ENCODE peak calls at places on chromosome 9, in seven cellular contexts. One of them, this sample, is unnamed.

GRCh38 chr9:134957165-134957944 is 39.6 kb upstream of the FCN1 start:
- DNase-seq in A549: no peak
- DNase-seq in PC-9: no peak
- DNase-seq in epithelial cell of proximal tubule: no peak
- DNase-seq in heart right ventricle: no peak
- DNase-seq in CD8-positive, alpha-beta T cell: no peak
- DNase-seq in H9: no peak
- DNase-seq in this sample: no peak

GRCh38 chr9:19336166-19336565 is 43.9 kb downstream of the RPS6 start:
- DNase-seq in epithelial cell of proximal tubule: no peak
- DNase-seq in H9: no peak
- DNase-seq in PC-9: no peak
- DNase-seq in A549: no peak
- DNase-seq in heart right ventricle: no peak
- DNase-seq in CD8-positive, alpha-beta T cell: no peak
- DNase-seq in this sample: no peak

GRCh38 chr9:37676411-37676830 is 25.7 kb downstream of the FRMPD1 start:
- DNase-seq in heart right ventricle: no peak
- DNase-seq in A549: no peak
- DNase-seq in PC-9: no peak
- DNase-seq in epithelial cell of proximal tubule: no peak
- DNase-seq in CD8-positive, alpha-beta T cell: no peak
- DNase-seq in H9: no peak
- DNase-seq in this sample: no peak

GRCh38 chr9:136095495-136096058 is 488 bp upstream of the NACC2 start:
- DNase-seq in PC-9: peak; percentile 23
- DNase-seq in CD8-positive, alpha-beta T cell: no peak
- DNase-seq in A549: no peak
- DNase-seq in epithelial cell of proximal tubule: no peak
- DNase-seq in H9: no peak
- DNase-seq in heart right ventricle: no peak
- DNase-seq in this sample: peak; percentile 33

GRCh38 chr9:119273984-119274665 is 95.1 kb downstream of the BRINP1 start:
- DNase-seq in PC-9: no peak
- DNase-seq in H9: no peak
- DNase-seq in heart right ventricle: no peak
- DNase-seq in A549: no peak
- DNase-seq in CD8-positive, alpha-beta T cell: no peak
- DNase-seq in epithelial cell of proximal tubule: peak; percentile 50
- DNase-seq in this sample: no peak

GRCh38 chr9:95880011-95880690 is 4.7 kb downstream of the ERCC6L2 start:
- DNase-seq in H9: no peak
- DNase-seq in A549: no peak
- DNase-seq in PC-9: no peak
- DNase-seq in heart right ventricle: no peak
- DNase-seq in CD8-positive, alpha-beta T cell: no peak
- DNase-seq in epithelial cell of proximal tubule: no peak
- DNase-seq in this sample: peak; percentile 74

GRCh38 chr9:127637322-127637847 is 25.3 kb downstream of the STXBP1 start:
- DNase-seq in epithelial cell of proximal tubule: no peak
- DNase-seq in heart right ventricle: no peak
- DNase-seq in A549: no peak
- DNase-seq in PC-9: no peak
- DNase-seq in CD8-positive, alpha-beta T cell: no peak
- DNase-seq in H9: no peak
- DNase-seq in this sample: peak; percentile 90

GRCh38 chr9:19787672-19788071 is 1.2 kb downstream of the SLC24A2 start:
- DNase-seq in epithelial cell of proximal tubule: no peak
- DNase-seq in H9: no peak
- DNase-seq in CD8-positive, alpha-beta T cell: no peak
- DNase-seq in heart right ventricle: no peak
- DNase-seq in PC-9: no peak
- DNase-seq in A549: no peak
- DNase-seq in this sample: no peak

GRCh38 chr9:111069233-111069632 is 31.0 kb upstream of the LPAR1 start:
- DNase-seq in CD8-positive, alpha-beta T cell: no peak
- DNase-seq in PC-9: no peak
- DNase-seq in A549: no peak
- DNase-seq in H9: no peak
- DNase-seq in epithelial cell of proximal tubule: no peak
- DNase-seq in heart right ventricle: no peak
- DNase-seq in this sample: peak; percentile 3

GRCh38 chr9:2722715-2723114 is 5.4 kb downstream of the KCNV2 start:
- DNase-seq in heart right ventricle: no peak
- DNase-seq in A549: no peak
- DNase-seq in epithelial cell of proximal tubule: peak; percentile 82
- DNase-seq in CD8-positive, alpha-beta T cell: no peak
- DNase-seq in H9: peak; percentile 40
- DNase-seq in PC-9: no peak
- DNase-seq in this sample: no peak

GRCh38 chr9:37174247-37174646 is 53.9 kb downstream of the ZCCHC7 start:
- DNase-seq in heart right ventricle: no peak
- DNase-seq in CD8-positive, alpha-beta T cell: no peak
- DNase-seq in H9: no peak
- DNase-seq in epithelial cell of proximal tubule: no peak
- DNase-seq in PC-9: no peak
- DNase-seq in A549: no peak
- DNase-seq in this sample: peak; percentile 74

GRCh38 chr9:108080285-108080684 is 590.7 kb upstream of the KLF4 start:
- DNase-seq in A549: no peak
- DNase-seq in PC-9: no peak
- DNase-seq in epithelial cell of proximal tubule: no peak
- DNase-seq in heart right ventricle: no peak
- DNase-seq in CD8-positive, alpha-beta T cell: no peak
- DNase-seq in H9: no peak
- DNase-seq in this sample: no peak

GRCh38 chr9:127446720-127447415 is 4.3 kb downstream of the RPL12 start:
- DNase-seq in heart right ventricle: no peak
- DNase-seq in CD8-positive, alpha-beta T cell: no peak
- DNase-seq in PC-9: peak; percentile 46
- DNase-seq in H9: no peak
- DNase-seq in A549: no peak
- DNase-seq in epithelial cell of proximal tubule: no peak
- DNase-seq in this sample: no peak

GRCh38 chr9:19231126-19232035 is 888 bp downstream of the DENND4C start:
- DNase-seq in epithelial cell of proximal tubule: no peak
- DNase-seq in heart right ventricle: no peak
- DNase-seq in PC-9: no peak
- DNase-seq in A549: peak; percentile 36
- DNase-seq in H9: no peak
- DNase-seq in CD8-positive, alpha-beta T cell: peak; percentile 22
- DNase-seq in this sample: peak; percentile 14

GRCh38 chr9:104269996-104270963 is 176.2 kb downstream of the SMC2 start:
- DNase-seq in epithelial cell of proximal tubule: peak; percentile 19
- DNase-seq in heart right ventricle: no peak
- DNase-seq in H9: no peak
- DNase-seq in PC-9: no peak
- DNase-seq in CD8-positive, alpha-beta T cell: no peak
- DNase-seq in A549: peak; percentile 3
- DNase-seq in this sample: no peak

GRCh38 chr9:121735065-121735791 is 83.8 kb downstream of the DAB2IP start:
- DNase-seq in A549: peak; percentile 77
- DNase-seq in CD8-positive, alpha-beta T cell: no peak
- DNase-seq in PC-9: peak; percentile 62
- DNase-seq in H9: peak; percentile 89
- DNase-seq in heart right ventricle: no peak
- DNase-seq in epithelial cell of proximal tubule: no peak
- DNase-seq in this sample: peak; percentile 63

GRCh38 chr9:113349434-113350337 is at the start of gene BSPRY:
- DNase-seq in epithelial cell of proximal tubule: no peak
- DNase-seq in heart right ventricle: no peak
- DNase-seq in PC-9: no peak
- DNase-seq in H9: peak; percentile 60
- DNase-seq in CD8-positive, alpha-beta T cell: peak; percentile 32
- DNase-seq in A549: peak; percentile 22
- DNase-seq in this sample: no peak

GRCh38 chr9:69395718-69396117 is 70.7 kb downstream of the ENTREP1 start:
- DNase-seq in heart right ventricle: no peak
- DNase-seq in CD8-positive, alpha-beta T cell: no peak
- DNase-seq in PC-9: no peak
- DNase-seq in H9: no peak
- DNase-seq in A549: no peak
- DNase-seq in epithelial cell of proximal tubule: no peak
- DNase-seq in this sample: no peak

GRCh38 chr9:122819791-122820489 is 8.4 kb downstream of the PDCL start:
- DNase-seq in H9: no peak
- DNase-seq in CD8-positive, alpha-beta T cell: no peak
- DNase-seq in A549: no peak
- DNase-seq in epithelial cell of proximal tubule: no peak
- DNase-seq in PC-9: no peak
- DNase-seq in heart right ventricle: peak; percentile 36
- DNase-seq in this sample: peak; percentile 67

GRCh38 chr9:81519816-81520215 is 169.5 kb downstream of the TLE1 start:
- DNase-seq in PC-9: no peak
- DNase-seq in heart right ventricle: no peak
- DNase-seq in epithelial cell of proximal tubule: no peak
- DNase-seq in H9: no peak
- DNase-seq in A549: no peak
- DNase-seq in CD8-positive, alpha-beta T cell: no peak
- DNase-seq in this sample: no peak

GRCh38 chr9:115494958-115495690 is 377.2 kb upstream of the TNC start:
- DNase-seq in A549: no peak
- DNase-seq in H9: no peak
- DNase-seq in PC-9: peak; percentile 82
- DNase-seq in epithelial cell of proximal tubule: no peak
- DNase-seq in heart right ventricle: no peak
- DNase-seq in CD8-positive, alpha-beta T cell: no peak
- DNase-seq in this sample: no peak

GRCh38 chr9:99825158-99826046 is 3.7 kb downstream of the NR4A3 start:
- DNase-seq in H9: peak; percentile 53
- DNase-seq in CD8-positive, alpha-beta T cell: no peak
- DNase-seq in PC-9: no peak
- DNase-seq in heart right ventricle: no peak
- DNase-seq in A549: no peak
- DNase-seq in epithelial cell of proximal tubule: no peak
- DNase-seq in this sample: no peak

GRCh38 chr9:7212101-7212500 is 454.3 kb downstream of the KDM4C start:
- DNase-seq in A549: no peak
- DNase-seq in CD8-positive, alpha-beta T cell: no peak
- DNase-seq in epithelial cell of proximal tubule: no peak
- DNase-seq in H9: no peak
- DNase-seq in PC-9: no peak
- DNase-seq in heart right ventricle: no peak
- DNase-seq in this sample: no peak

GRCh38 chr9:30697958-30698357 is 1686.5 kb upstream of the ACO1 start:
- DNase-seq in CD8-positive, alpha-beta T cell: no peak
- DNase-seq in H9: no peak
- DNase-seq in PC-9: no peak
- DNase-seq in heart right ventricle: no peak
- DNase-seq in A549: no peak
- DNase-seq in epithelial cell of proximal tubule: no peak
- DNase-seq in this sample: no peak

GRCh38 chr9:97526895-97527575 is 25.6 kb downstream of the TMOD1 start:
- DNase-seq in CD8-positive, alpha-beta T cell: no peak
- DNase-seq in heart right ventricle: no peak
- DNase-seq in epithelial cell of proximal tubule: no peak
- DNase-seq in H9: no peak
- DNase-seq in A549: no peak
- DNase-seq in PC-9: no peak
- DNase-seq in this sample: no peak

GRCh38 chr9:4862506-4863250 is 69.9 kb downstream of the RCL1 start:
- DNase-seq in PC-9: no peak
- DNase-seq in CD8-positive, alpha-beta T cell: no peak
- DNase-seq in A549: no peak
- DNase-seq in heart right ventricle: no peak
- DNase-seq in epithelial cell of proximal tubule: no peak
- DNase-seq in H9: no peak
- DNase-seq in this sample: peak; percentile 72

GRCh38 chr9:134561427-134562145 is 80.0 kb upstream of the COL5A1 start:
- DNase-seq in H9: no peak
- DNase-seq in heart right ventricle: no peak
- DNase-seq in A549: no peak
- DNase-seq in epithelial cell of proximal tubule: no peak
- DNase-seq in PC-9: no peak
- DNase-seq in CD8-positive, alpha-beta T cell: no peak
- DNase-seq in this sample: no peak

GRCh38 chr9:134475051-134475790 is 149.0 kb downstream of the RXRA start:
- DNase-seq in CD8-positive, alpha-beta T cell: peak; percentile 32
- DNase-seq in epithelial cell of proximal tubule: no peak
- DNase-seq in heart right ventricle: peak; percentile 87
- DNase-seq in A549: no peak
- DNase-seq in PC-9: no peak
- DNase-seq in H9: no peak
- DNase-seq in this sample: peak; percentile 86

GRCh38 chr9:83304686-83305085 is 233.5 kb downstream of the FRMD3 start:
- DNase-seq in CD8-positive, alpha-beta T cell: no peak
- DNase-seq in H9: no peak
- DNase-seq in heart right ventricle: peak; percentile 93
- DNase-seq in A549: no peak
- DNase-seq in PC-9: no peak
- DNase-seq in epithelial cell of proximal tubule: no peak
- DNase-seq in this sample: peak; percentile 97

GRCh38 chr9:88722753-88723152 is 187.8 kb downstream of the NXNL2 start:
- DNase-seq in H9: no peak
- DNase-seq in epithelial cell of proximal tubule: no peak
- DNase-seq in heart right ventricle: no peak
- DNase-seq in A549: peak; percentile 16
- DNase-seq in CD8-positive, alpha-beta T cell: no peak
- DNase-seq in PC-9: no peak
- DNase-seq in this sample: peak; percentile 50
- TF ChIP-seq CTCF in H9: peak; percentile 49
- TF ChIP-seq CTCF in epithelial cell of proximal tubule: peak; percentile 83
- TF ChIP-seq CTCF in heart right ventricle: peak; percentile 48
- TF ChIP-seq CTCF in A549: peak; percentile 44
- TF ChIP-seq CTCF in CD8-positive, alpha-beta T cell: no peak
- TF ChIP-seq CTCF in PC-9: peak; percentile 59
- TF ChIP-seq CTCF in this sample: peak; percentile 60

GRCh38 chr9:137777761-137778160 is 99.8 kb upstream of the CACNA1B start:
- DNase-seq in A549: no peak
- DNase-seq in epithelial cell of proximal tubule: no peak
- DNase-seq in PC-9: no peak
- DNase-seq in H9: no peak
- DNase-seq in CD8-positive, alpha-beta T cell: no peak
- DNase-seq in heart right ventricle: no peak
- DNase-seq in this sample: no peak
- TF ChIP-seq CTCF in A549: no peak
- TF ChIP-seq CTCF in epithelial cell of proximal tubule: no peak
- TF ChIP-seq CTCF in PC-9: no peak
- TF ChIP-seq CTCF in H9: no peak
- TF ChIP-seq CTCF in CD8-positive, alpha-beta T cell: no peak
- TF ChIP-seq CTCF in heart right ventricle: no peak
- TF ChIP-seq CTCF in this sample: no peak

GRCh38 chr9:101478444-101478843 is 42.9 kb upstream of the ALDOB start:
- DNase-seq in heart right ventricle: no peak
- DNase-seq in CD8-positive, alpha-beta T cell: no peak
- DNase-seq in H9: no peak
- DNase-seq in A549: no peak
- DNase-seq in epithelial cell of proximal tubule: no peak
- DNase-seq in PC-9: no peak
- DNase-seq in this sample: no peak
- TF ChIP-seq CTCF in heart right ventricle: peak; percentile 10
- TF ChIP-seq CTCF in CD8-positive, alpha-beta T cell: no peak
- TF ChIP-seq CTCF in H9: peak; percentile 32
- TF ChIP-seq CTCF in A549: peak; percentile 8
- TF ChIP-seq CTCF in epithelial cell of proximal tubule: peak; percentile 34
- TF ChIP-seq CTCF in PC-9: no peak
- TF ChIP-seq CTCF in this sample: no peak

DNA sequence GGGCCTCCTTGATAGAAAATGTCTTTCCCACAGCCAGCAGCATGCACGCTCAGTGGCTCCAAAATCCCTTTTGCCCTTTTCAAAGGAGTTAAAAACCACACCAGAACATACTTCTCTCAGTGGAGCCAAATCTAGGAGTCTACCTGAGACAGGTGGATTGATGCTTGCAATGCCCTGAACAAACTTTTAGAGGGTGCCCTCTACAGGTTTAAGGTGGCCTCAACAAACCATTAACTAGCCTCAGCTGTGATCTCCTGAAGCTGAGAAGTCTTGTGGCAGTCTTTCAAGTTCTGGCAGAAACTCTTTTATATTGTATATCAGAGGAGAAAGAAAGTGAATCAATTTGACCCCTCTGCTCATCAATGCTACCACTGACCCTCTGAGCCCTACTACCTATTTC is 125.4 kb downstream of the MED27 start:
- DNase-seq in PC-9: no peak
- DNase-seq in CD8-positive, alpha-beta T cell: no peak
- DNase-seq in epithelial cell of proximal tubule: no peak
- DNase-seq in heart right ventricle: no peak
- DNase-seq in H9: no peak
- DNase-seq in A549: no peak
- DNase-seq in this sample: no peak
- TF ChIP-seq CTCF in PC-9: peak; percentile 57
- TF ChIP-seq CTCF in CD8-positive, alpha-beta T cell: no peak
- TF ChIP-seq CTCF in epithelial cell of proximal tubule: peak; percentile 57
- TF ChIP-seq CTCF in heart right ventricle: peak; percentile 17
- TF ChIP-seq CTCF in H9: peak; percentile 73
- TF ChIP-seq CTCF in A549: peak; percentile 36
- TF ChIP-seq CTCF in this sample: peak; percentile 28

This sample was measured in fibroblast of pulmonary artery.